ENCODE peak calls at places on chromosome 17, in nine cellular contexts. One of them, this sample, is unnamed. For H3K27me3, the result is how much of the 10 kb centered on the place peaks cover.

GRCh38 chr17:27457731-27458523 is 1.7 kb downstream of the KSR1 start:
- DNase-seq in dorsolateral prefrontal cortex: no peak
- DNase-seq in stomach: no peak
- DNase-seq in heart left ventricle: no peak
- DNase-seq in body of pancreas: no peak
- DNase-seq in hepatocyte: peak
- DNase-seq in brain microvascular endothelial cell: no peak
- DNase-seq in adrenal gland: no peak
- DNase-seq in CD4-positive, alpha-beta T cell: no peak
- DNase-seq in this sample: no peak

GRCh38 chr17:31997005-31997404 is 10.2 kb upstream of the LRRC37B start:
- DNase-seq in dorsolateral prefrontal cortex: no peak
- DNase-seq in brain microvascular endothelial cell: no peak
- DNase-seq in CD4-positive, alpha-beta T cell: no peak
- DNase-seq in stomach: no peak
- DNase-seq in adrenal gland: no peak
- DNase-seq in body of pancreas: no peak
- DNase-seq in hepatocyte: no peak
- DNase-seq in heart left ventricle: no peak
- DNase-seq in this sample: no peak

GRCh38 chr17:74052993-74053744 is 150.3 kb upstream of the RPL38 start:
- DNase-seq in hepatocyte: no peak
- DNase-seq in dorsolateral prefrontal cortex: no peak
- DNase-seq in adrenal gland: no peak
- DNase-seq in heart left ventricle: no peak
- DNase-seq in body of pancreas: no peak
- DNase-seq in stomach: no peak
- DNase-seq in CD4-positive, alpha-beta T cell: no peak
- DNase-seq in brain microvascular endothelial cell: no peak
- DNase-seq in this sample: no peak

GRCh38 chr17:60579090-60579489 is 20.9 kb upstream of the PPM1D start:
- DNase-seq in heart left ventricle: no peak
- DNase-seq in CD4-positive, alpha-beta T cell: no peak
- DNase-seq in stomach: no peak
- DNase-seq in hepatocyte: peak
- DNase-seq in adrenal gland: no peak
- DNase-seq in brain microvascular endothelial cell: peak
- DNase-seq in dorsolateral prefrontal cortex: no peak
- DNase-seq in body of pancreas: no peak
- DNase-seq in this sample: no peak

GRCh38 chr17:29617481-29618271 is 5.0 kb downstream of the CORO6 start:
- DNase-seq in dorsolateral prefrontal cortex: peak
- DNase-seq in body of pancreas: peak
- DNase-seq in brain microvascular endothelial cell: peak
- DNase-seq in stomach: peak
- DNase-seq in CD4-positive, alpha-beta T cell: peak
- DNase-seq in adrenal gland: peak
- DNase-seq in heart left ventricle: peak
- DNase-seq in hepatocyte: peak
- DNase-seq in this sample: no peak

GRCh38 chr17:35603674-35604073 is 16.6 kb downstream of the AP2B1 start:
- DNase-seq in heart left ventricle: no peak
- DNase-seq in CD4-positive, alpha-beta T cell: no peak
- DNase-seq in body of pancreas: no peak
- DNase-seq in adrenal gland: no peak
- DNase-seq in brain microvascular endothelial cell: no peak
- DNase-seq in hepatocyte: no peak
- DNase-seq in dorsolateral prefrontal cortex: no peak
- DNase-seq in stomach: no peak
- DNase-seq in this sample: no peak

GRCh38 chr17:68293490-68294195 is 2.3 kb downstream of the ARSG start:
- DNase-seq in CD4-positive, alpha-beta T cell: no peak
- DNase-seq in hepatocyte: no peak
- DNase-seq in stomach: no peak
- DNase-seq in brain microvascular endothelial cell: no peak
- DNase-seq in heart left ventricle: no peak
- DNase-seq in body of pancreas: no peak
- DNase-seq in dorsolateral prefrontal cortex: no peak
- DNase-seq in adrenal gland: no peak
- DNase-seq in this sample: no peak

GRCh38 chr17:6641374-6641818 is 536 bp downstream of the TXNDC17 start:
- DNase-seq in hepatocyte: peak
- DNase-seq in CD4-positive, alpha-beta T cell: no peak
- DNase-seq in stomach: no peak
- DNase-seq in brain microvascular endothelial cell: no peak
- DNase-seq in heart left ventricle: no peak
- DNase-seq in body of pancreas: no peak
- DNase-seq in adrenal gland: no peak
- DNase-seq in dorsolateral prefrontal cortex: no peak
- DNase-seq in this sample: no peak

GRCh38 chr17:63841350-63842172 is 924 bp downstream of the SMARCD2 start:
- DNase-seq in brain microvascular endothelial cell: peak
- DNase-seq in body of pancreas: peak
- DNase-seq in CD4-positive, alpha-beta T cell: no peak
- DNase-seq in adrenal gland: peak
- DNase-seq in hepatocyte: peak
- DNase-seq in heart left ventricle: peak
- DNase-seq in dorsolateral prefrontal cortex: no peak
- DNase-seq in stomach: peak
- DNase-seq in this sample: no peak

GRCh38 chr17:51743477-51743876 is 415.0 kb downstream of the CA10 start:
- DNase-seq in hepatocyte: no peak
- DNase-seq in brain microvascular endothelial cell: no peak
- DNase-seq in CD4-positive, alpha-beta T cell: no peak
- DNase-seq in stomach: no peak
- DNase-seq in dorsolateral prefrontal cortex: no peak
- DNase-seq in heart left ventricle: no peak
- DNase-seq in adrenal gland: no peak
- DNase-seq in body of pancreas: no peak
- DNase-seq in this sample: no peak

GRCh38 chr17:41528959-41529353 is 848 bp upstream of the KRT19 start:
- DNase-seq in dorsolateral prefrontal cortex: no peak
- DNase-seq in body of pancreas: no peak
- DNase-seq in stomach: peak
- DNase-seq in brain microvascular endothelial cell: no peak
- DNase-seq in hepatocyte: peak
- DNase-seq in CD4-positive, alpha-beta T cell: no peak
- DNase-seq in heart left ventricle: no peak
- DNase-seq in adrenal gland: no peak
- DNase-seq in this sample: no peak

GRCh38 chr17:19705201-19705600 is 11.2 kb downstream of the SLC47A2 start:
- DNase-seq in CD4-positive, alpha-beta T cell: no peak
- DNase-seq in dorsolateral prefrontal cortex: no peak
- DNase-seq in brain microvascular endothelial cell: no peak
- DNase-seq in hepatocyte: no peak
- DNase-seq in heart left ventricle: no peak
- DNase-seq in body of pancreas: no peak
- DNase-seq in stomach: no peak
- DNase-seq in adrenal gland: no peak
- DNase-seq in this sample: no peak

GRCh38 chr17:65514082-65514481 is 47.4 kb downstream of the AXIN2 start:
- DNase-seq in body of pancreas: no peak
- DNase-seq in brain microvascular endothelial cell: peak
- DNase-seq in CD4-positive, alpha-beta T cell: no peak
- DNase-seq in adrenal gland: no peak
- DNase-seq in dorsolateral prefrontal cortex: peak
- DNase-seq in stomach: no peak
- DNase-seq in hepatocyte: no peak
- DNase-seq in heart left ventricle: no peak
- DNase-seq in this sample: no peak

GRCh38 chr17:1107777-1108559 is 71.8 kb downstream of the ABR start:
- DNase-seq in hepatocyte: no peak
- DNase-seq in body of pancreas: no peak
- DNase-seq in brain microvascular endothelial cell: no peak
- DNase-seq in CD4-positive, alpha-beta T cell: no peak
- DNase-seq in stomach: no peak
- DNase-seq in heart left ventricle: no peak
- DNase-seq in adrenal gland: no peak
- DNase-seq in dorsolateral prefrontal cortex: peak
- DNase-seq in this sample: no peak

GRCh38 chr17:9252525-9252924 is 231.2 kb downstream of the NTN1 start:
- DNase-seq in brain microvascular endothelial cell: no peak
- DNase-seq in body of pancreas: no peak
- DNase-seq in dorsolateral prefrontal cortex: no peak
- DNase-seq in hepatocyte: no peak
- DNase-seq in adrenal gland: no peak
- DNase-seq in heart left ventricle: no peak
- DNase-seq in CD4-positive, alpha-beta T cell: peak
- DNase-seq in stomach: no peak
- DNase-seq in this sample: no peak

GRCh38 chr17:17994271-17994670 is 21.6 kb downstream of the DRC3 start:
- DNase-seq in brain microvascular endothelial cell: no peak
- DNase-seq in hepatocyte: peak
- DNase-seq in CD4-positive, alpha-beta T cell: no peak
- DNase-seq in adrenal gland: peak
- DNase-seq in stomach: peak
- DNase-seq in dorsolateral prefrontal cortex: no peak
- DNase-seq in body of pancreas: no peak
- DNase-seq in heart left ventricle: peak
- DNase-seq in this sample: no peak

GRCh38 chr17:35423761-35424160 is 8.5 kb downstream of the SLFN12 start:
- DNase-seq in hepatocyte: no peak
- DNase-seq in CD4-positive, alpha-beta T cell: no peak
- DNase-seq in body of pancreas: no peak
- DNase-seq in heart left ventricle: no peak
- DNase-seq in adrenal gland: no peak
- DNase-seq in brain microvascular endothelial cell: peak
- DNase-seq in dorsolateral prefrontal cortex: no peak
- DNase-seq in stomach: no peak
- DNase-seq in this sample: no peak

GRCh38 chr17:8670486-8670885 is 40.0 kb upstream of the MYH10 start:
- DNase-seq in adrenal gland: no peak
- DNase-seq in body of pancreas: no peak
- DNase-seq in hepatocyte: no peak
- DNase-seq in dorsolateral prefrontal cortex: no peak
- DNase-seq in CD4-positive, alpha-beta T cell: no peak
- DNase-seq in stomach: no peak
- DNase-seq in brain microvascular endothelial cell: no peak
- DNase-seq in heart left ventricle: no peak
- DNase-seq in this sample: no peak

GRCh38 chr17:21024024-21024423 is 18.8 kb downstream of the USP22 start:
- DNase-seq in dorsolateral prefrontal cortex: no peak
- DNase-seq in brain microvascular endothelial cell: no peak
- DNase-seq in hepatocyte: no peak
- DNase-seq in adrenal gland: no peak
- DNase-seq in stomach: no peak
- DNase-seq in heart left ventricle: no peak
- DNase-seq in CD4-positive, alpha-beta T cell: no peak
- DNase-seq in body of pancreas: no peak
- DNase-seq in this sample: no peak

GRCh38 chr17:73334771-73335513 is 23.1 kb upstream of the CDC42EP4 start:
- DNase-seq in hepatocyte: no peak
- DNase-seq in brain microvascular endothelial cell: no peak
- DNase-seq in adrenal gland: no peak
- DNase-seq in CD4-positive, alpha-beta T cell: no peak
- DNase-seq in body of pancreas: no peak
- DNase-seq in heart left ventricle: no peak
- DNase-seq in dorsolateral prefrontal cortex: no peak
- DNase-seq in stomach: peak
- DNase-seq in this sample: no peak

GRCh38 chr17:41464682-41465081 is 2.5 kb downstream of the KRT32 start:
- DNase-seq in brain microvascular endothelial cell: peak
- DNase-seq in hepatocyte: peak
- DNase-seq in body of pancreas: no peak
- DNase-seq in CD4-positive, alpha-beta T cell: no peak
- DNase-seq in adrenal gland: no peak
- DNase-seq in stomach: peak
- DNase-seq in dorsolateral prefrontal cortex: peak
- DNase-seq in heart left ventricle: peak
- DNase-seq in this sample: peak

GRCh38 chr17:79459846-79460245 is 151.0 kb downstream of the RBFOX3 start:
- DNase-seq in stomach: no peak
- DNase-seq in brain microvascular endothelial cell: no peak
- DNase-seq in hepatocyte: no peak
- DNase-seq in dorsolateral prefrontal cortex: no peak
- DNase-seq in adrenal gland: no peak
- DNase-seq in heart left ventricle: no peak
- DNase-seq in CD4-positive, alpha-beta T cell: no peak
- DNase-seq in body of pancreas: no peak
- DNase-seq in this sample: no peak
- H3K27ac ChIP-seq in stomach: no peak
- H3K27ac ChIP-seq in brain microvascular endothelial cell: no peak
- H3K27ac ChIP-seq in hepatocyte: no peak
- H3K27ac ChIP-seq in dorsolateral prefrontal cortex: no peak
- H3K27ac ChIP-seq in adrenal gland: no peak
- H3K27ac ChIP-seq in heart left ventricle: no peak
- H3K27ac ChIP-seq in CD4-positive, alpha-beta T cell: no peak
- H3K27ac ChIP-seq in body of pancreas: no peak
- H3K27ac ChIP-seq in this sample: no peak

DNA sequence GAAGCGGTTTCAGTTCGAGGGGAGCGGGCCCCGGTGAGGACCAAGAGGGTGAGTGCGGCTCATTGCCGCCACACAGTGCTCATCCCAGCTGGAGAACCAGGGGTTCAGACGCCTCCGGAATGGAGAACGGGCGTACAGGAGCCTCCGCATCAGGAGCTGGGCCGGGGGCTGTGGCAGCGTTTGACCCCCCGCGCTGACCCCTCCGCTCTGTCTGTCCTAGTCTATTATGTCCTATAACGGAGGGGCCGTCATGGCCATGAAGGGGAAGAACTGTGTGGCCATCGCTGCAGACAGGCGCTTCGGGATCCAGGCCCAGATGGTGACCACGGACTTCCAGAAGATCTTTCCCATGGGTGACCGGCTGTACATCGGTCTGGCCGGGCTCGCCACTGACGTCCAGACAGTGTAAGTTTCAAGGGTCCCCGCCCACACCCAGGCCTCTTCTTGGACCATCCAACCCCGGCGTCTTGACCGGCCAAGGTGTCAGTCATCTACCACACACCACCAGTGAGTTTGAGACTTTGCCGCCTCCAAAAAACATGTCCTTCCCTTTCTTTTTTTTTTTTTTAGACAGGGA is 477 bp downstream of the PSMB3 start:
- DNase-seq in stomach: no peak
- DNase-seq in adrenal gland: no peak
- DNase-seq in heart left ventricle: no peak
- DNase-seq in body of pancreas: peak
- DNase-seq in brain microvascular endothelial cell: no peak
- DNase-seq in hepatocyte: peak
- DNase-seq in CD4-positive, alpha-beta T cell: no peak
- DNase-seq in dorsolateral prefrontal cortex: no peak
- DNase-seq in this sample: no peak
- TF ChIP-seq CTCF in stomach: no peak
- TF ChIP-seq CTCF in adrenal gland: no peak
- TF ChIP-seq CTCF in heart left ventricle: no peak
- TF ChIP-seq CTCF in body of pancreas: no peak
- TF ChIP-seq CTCF in brain microvascular endothelial cell: no peak
- TF ChIP-seq CTCF in hepatocyte: no peak
- TF ChIP-seq CTCF in CD4-positive, alpha-beta T cell: no peak
- TF ChIP-seq CTCF in dorsolateral prefrontal cortex: no peak
- TF ChIP-seq CTCF in this sample: no peak

GRCh38 chr17:79830763-79831366 is 8.4 kb downstream of the CBX4 start:
- DNase-seq in stomach: no peak
- DNase-seq in dorsolateral prefrontal cortex: no peak
- DNase-seq in hepatocyte: no peak
- DNase-seq in adrenal gland: no peak
- DNase-seq in CD4-positive, alpha-beta T cell: no peak
- DNase-seq in body of pancreas: peak
- DNase-seq in heart left ventricle: no peak
- DNase-seq in brain microvascular endothelial cell: no peak
- DNase-seq in this sample: no peak
- H3K27me3 ChIP-seq in stomach: under half
- H3K27me3 ChIP-seq in dorsolateral prefrontal cortex: under half
- H3K27me3 ChIP-seq in hepatocyte: under half
- H3K27me3 ChIP-seq in adrenal gland: under half
- H3K27me3 ChIP-seq in CD4-positive, alpha-beta T cell: under half
- H3K27me3 ChIP-seq in body of pancreas: under half
- H3K27me3 ChIP-seq in heart left ventricle: under half
- H3K27me3 ChIP-seq in brain microvascular endothelial cell: under half
- H3K27me3 ChIP-seq in this sample: under half

GRCh38 chr17:55806745-55807466 is 56.1 kb downstream of the PCTP start:
- DNase-seq in CD4-positive, alpha-beta T cell: no peak
- DNase-seq in adrenal gland: no peak
- DNase-seq in body of pancreas: no peak
- DNase-seq in heart left ventricle: no peak
- DNase-seq in stomach: no peak
- DNase-seq in hepatocyte: no peak
- DNase-seq in dorsolateral prefrontal cortex: no peak
- DNase-seq in brain microvascular endothelial cell: no peak
- DNase-seq in this sample: no peak
- H3K27ac ChIP-seq in CD4-positive, alpha-beta T cell: no peak
- H3K27ac ChIP-seq in adrenal gland: no peak
- H3K27ac ChIP-seq in body of pancreas: no peak
- H3K27ac ChIP-seq in heart left ventricle: no peak
- H3K27ac ChIP-seq in stomach: no peak
- H3K27ac ChIP-seq in hepatocyte: no peak
- H3K27ac ChIP-seq in dorsolateral prefrontal cortex: no peak
- H3K27ac ChIP-seq in brain microvascular endothelial cell: no peak
- H3K27ac ChIP-seq in this sample: no peak